ENCODE peak calls at places on chromosomes 7 and 10, in nine cellular contexts. One of them, this sample, is unnamed.

GRCh38 chr10:26946103-26946907 is 85.5 kb upstream of the ABI1 start:
- DNase-seq in CD8-positive, alpha-beta T cell: no peak
- DNase-seq in aorta: no peak
- DNase-seq in K562: no peak
- DNase-seq in CD4-positive, alpha-beta T cell: no peak
- DNase-seq in transverse colon: no peak
- DNase-seq in bronchial epithelial cell: peak; percentile 79
- DNase-seq in colonic mucosa: no peak
- DNase-seq in body of pancreas: no peak
- DNase-seq in this sample: no peak

GRCh38 chr7:76091506-76091905 is 43.6 kb downstream of the MDH2 start:
- DNase-seq in CD8-positive, alpha-beta T cell: no peak
- DNase-seq in aorta: no peak
- DNase-seq in K562: no peak
- DNase-seq in CD4-positive, alpha-beta T cell: no peak
- DNase-seq in transverse colon: no peak
- DNase-seq in bronchial epithelial cell: peak; percentile 46
- DNase-seq in colonic mucosa: no peak
- DNase-seq in body of pancreas: no peak
- DNase-seq in this sample: no peak

GRCh38 chr7:28749673-28750072 is 208.5 kb downstream of the TRIL start:
- DNase-seq in CD8-positive, alpha-beta T cell: no peak
- DNase-seq in aorta: no peak
- DNase-seq in K562: no peak
- DNase-seq in CD4-positive, alpha-beta T cell: no peak
- DNase-seq in transverse colon: no peak
- DNase-seq in bronchial epithelial cell: no peak
- DNase-seq in colonic mucosa: no peak
- DNase-seq in body of pancreas: no peak
- DNase-seq in this sample: no peak

GRCh38 chr10:66277481-66277880 is 648.4 kb upstream of the LRRTM3 start:
- DNase-seq in CD8-positive, alpha-beta T cell: no peak
- DNase-seq in aorta: no peak
- DNase-seq in K562: no peak
- DNase-seq in CD4-positive, alpha-beta T cell: no peak
- DNase-seq in transverse colon: no peak
- DNase-seq in bronchial epithelial cell: no peak
- DNase-seq in colonic mucosa: no peak
- DNase-seq in body of pancreas: no peak
- DNase-seq in this sample: no peak

GRCh38 chr7:132475669-132476116 is 100.6 kb downstream of the PLXNA4 start:
- DNase-seq in CD8-positive, alpha-beta T cell: no peak
- DNase-seq in aorta: no peak
- DNase-seq in K562: no peak
- DNase-seq in CD4-positive, alpha-beta T cell: no peak
- DNase-seq in transverse colon: no peak
- DNase-seq in bronchial epithelial cell: no peak
- DNase-seq in colonic mucosa: no peak
- DNase-seq in body of pancreas: no peak
- DNase-seq in this sample: no peak

GRCh38 chr7:43385856-43386255 is 197.1 kb upstream of the STK17A start:
- DNase-seq in CD8-positive, alpha-beta T cell: no peak
- DNase-seq in aorta: no peak
- DNase-seq in K562: no peak
- DNase-seq in CD4-positive, alpha-beta T cell: no peak
- DNase-seq in transverse colon: no peak
- DNase-seq in bronchial epithelial cell: peak; percentile 96
- DNase-seq in colonic mucosa: no peak
- DNase-seq in body of pancreas: no peak
- DNase-seq in this sample: no peak

GRCh38 chr7:26583094-26583493 is 281.3 kb downstream of the SKAP2 start:
- DNase-seq in CD8-positive, alpha-beta T cell: no peak
- DNase-seq in aorta: no peak
- DNase-seq in K562: no peak
- DNase-seq in CD4-positive, alpha-beta T cell: no peak
- DNase-seq in transverse colon: no peak
- DNase-seq in bronchial epithelial cell: no peak
- DNase-seq in colonic mucosa: no peak
- DNase-seq in body of pancreas: no peak
- DNase-seq in this sample: no peak

GRCh38 chr7:33300742-33301141 is 171.4 kb downstream of the BBS9 start:
- DNase-seq in CD8-positive, alpha-beta T cell: no peak
- DNase-seq in aorta: no peak
- DNase-seq in K562: no peak
- DNase-seq in CD4-positive, alpha-beta T cell: no peak
- DNase-seq in transverse colon: no peak
- DNase-seq in bronchial epithelial cell: no peak
- DNase-seq in colonic mucosa: no peak
- DNase-seq in body of pancreas: no peak
- DNase-seq in this sample: no peak

GRCh38 chr7:114085313-114085591 is 166.4 kb upstream of the PPP1R3A start:
- DNase-seq in CD8-positive, alpha-beta T cell: no peak
- DNase-seq in aorta: peak; percentile 80
- DNase-seq in K562: no peak
- DNase-seq in CD4-positive, alpha-beta T cell: no peak
- DNase-seq in transverse colon: no peak
- DNase-seq in bronchial epithelial cell: no peak
- DNase-seq in colonic mucosa: no peak
- DNase-seq in body of pancreas: no peak
- DNase-seq in this sample: no peak

GRCh38 chr7:154789404-154789803 is 213.5 kb downstream of the PAXIP1 start:
- DNase-seq in CD8-positive, alpha-beta T cell: no peak
- DNase-seq in aorta: no peak
- DNase-seq in K562: no peak
- DNase-seq in CD4-positive, alpha-beta T cell: no peak
- DNase-seq in transverse colon: no peak
- DNase-seq in bronchial epithelial cell: no peak
- DNase-seq in colonic mucosa: no peak
- DNase-seq in body of pancreas: no peak
- DNase-seq in this sample: no peak

GRCh38 chr10:124090630-124091209 is 2.7 kb downstream of the CHST15 start:
- DNase-seq in CD8-positive, alpha-beta T cell: no peak
- DNase-seq in aorta: peak; percentile 57
- DNase-seq in K562: no peak
- DNase-seq in CD4-positive, alpha-beta T cell: no peak
- DNase-seq in transverse colon: no peak
- DNase-seq in bronchial epithelial cell: no peak
- DNase-seq in colonic mucosa: no peak
- DNase-seq in body of pancreas: peak; percentile 57
- DNase-seq in this sample: no peak

GRCh38 chr10:124093076-124093773 is at the start of gene CHST15:
- DNase-seq in CD8-positive, alpha-beta T cell: no peak
- DNase-seq in aorta: peak; percentile 87
- DNase-seq in K562: no peak
- DNase-seq in CD4-positive, alpha-beta T cell: no peak
- DNase-seq in transverse colon: peak; percentile 46
- DNase-seq in bronchial epithelial cell: peak; percentile 79
- DNase-seq in colonic mucosa: no peak
- DNase-seq in body of pancreas: peak; percentile 64
- DNase-seq in this sample: no peak

GRCh38 chr10:124094419-124094785 is 1.0 kb upstream of the CHST15 start:
- DNase-seq in CD8-positive, alpha-beta T cell: no peak
- DNase-seq in aorta: no peak
- DNase-seq in K562: no peak
- DNase-seq in CD4-positive, alpha-beta T cell: no peak
- DNase-seq in transverse colon: peak; percentile 33
- DNase-seq in bronchial epithelial cell: no peak
- DNase-seq in colonic mucosa: no peak
- DNase-seq in body of pancreas: no peak
- DNase-seq in this sample: no peak

GRCh38 chr10:124091646-124092269 is 1.6 kb downstream of the CHST15 start:
- DNase-seq in CD8-positive, alpha-beta T cell: no peak
- DNase-seq in aorta: peak; percentile 88
- DNase-seq in K562: no peak
- DNase-seq in CD4-positive, alpha-beta T cell: no peak
- DNase-seq in transverse colon: peak; percentile 36
- DNase-seq in bronchial epithelial cell: no peak
- DNase-seq in colonic mucosa: no peak
- DNase-seq in body of pancreas: peak; percentile 22
- DNase-seq in this sample: no peak

DNA sequence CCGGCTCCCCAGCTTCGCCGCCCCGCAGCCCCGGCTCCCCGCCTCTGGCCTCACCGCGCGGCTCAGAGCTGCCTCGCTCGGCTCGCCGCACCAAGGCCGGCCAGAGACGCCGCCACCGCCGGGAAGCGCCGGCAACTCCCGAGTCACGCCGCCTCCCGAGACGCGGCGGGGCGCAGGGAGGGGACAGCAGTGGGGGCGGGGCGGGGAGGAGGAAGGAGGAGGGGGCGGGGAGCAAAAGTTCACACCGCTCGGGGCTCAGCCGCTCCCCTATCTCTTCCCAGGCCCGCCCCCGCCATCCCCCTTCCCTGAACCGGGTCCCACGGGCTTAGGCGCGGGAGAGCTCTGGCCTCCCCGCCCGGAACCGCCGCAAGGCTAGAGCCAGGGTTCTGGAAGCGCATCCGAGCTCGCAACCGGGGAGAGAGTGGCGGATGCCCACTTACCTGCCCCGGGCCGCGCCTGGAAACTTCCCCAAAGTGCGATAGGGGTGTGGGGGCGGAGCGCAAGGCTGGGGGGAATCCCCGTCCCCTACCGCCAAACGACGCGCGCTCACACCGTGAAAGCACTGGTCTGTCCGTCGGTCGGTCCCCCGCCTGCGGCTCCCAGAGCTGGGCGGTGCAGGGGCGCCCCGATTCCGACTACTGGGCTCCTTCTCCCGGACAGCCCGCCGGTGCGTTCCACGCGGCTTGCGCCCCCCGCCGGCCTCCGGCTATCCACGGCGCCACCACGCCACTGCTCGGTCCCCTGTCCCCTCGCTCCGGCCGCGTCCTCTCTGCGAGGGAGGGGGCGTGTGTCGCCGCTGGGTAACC is 925 bp downstream of the CHST15 start:
- DNase-seq in CD8-positive, alpha-beta T cell: no peak
- DNase-seq in aorta: peak; percentile 89
- DNase-seq in K562: peak; percentile 16
- DNase-seq in CD4-positive, alpha-beta T cell: no peak
- DNase-seq in transverse colon: peak; percentile 77
- DNase-seq in bronchial epithelial cell: peak; percentile 37
- DNase-seq in colonic mucosa: peak; percentile 57
- DNase-seq in body of pancreas: peak; percentile 51
- DNase-seq in this sample: no peak
- H3K27me3 ChIP-seq in CD8-positive, alpha-beta T cell: peaks cover 4% of the 10 kb centered on the region
- H3K27me3 ChIP-seq in aorta: no peaks in the 10 kb centered on the region
- H3K27me3 ChIP-seq in K562: peaks cover 5% of the 10 kb centered on the region
- H3K27me3 ChIP-seq in CD4-positive, alpha-beta T cell: peaks cover 35% of the 10 kb centered on the region
- H3K27me3 ChIP-seq in transverse colon: peaks cover 67% of the 10 kb centered on the region
- H3K27me3 ChIP-seq in bronchial epithelial cell: no peaks in the 10 kb centered on the region
- H3K27me3 ChIP-seq in colonic mucosa: peaks cover 44% of the 10 kb centered on the region
- H3K27me3 ChIP-seq in body of pancreas: peaks cover 5% of the 10 kb centered on the region
- H3K27me3 ChIP-seq in this sample: no peaks in the 10 kb centered on the region

DNA sequence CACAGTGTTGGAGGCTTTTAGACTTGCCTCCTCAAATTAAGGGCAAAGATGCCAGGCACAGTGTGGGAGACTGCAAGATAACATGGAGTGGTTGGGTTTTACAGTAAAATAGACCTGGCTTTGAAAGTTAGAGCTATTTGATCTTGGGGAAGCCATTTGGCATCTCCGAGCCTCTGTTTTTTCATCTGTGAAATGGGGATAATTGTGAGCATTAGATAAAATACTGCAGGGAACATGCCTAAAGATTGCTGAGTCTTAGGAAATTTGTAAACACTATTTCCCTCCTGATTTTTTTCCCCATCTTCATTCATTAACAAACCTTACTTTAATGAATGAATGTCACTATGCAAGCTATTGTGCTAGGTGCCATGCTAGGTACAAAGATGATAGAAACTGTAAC is 241.3 kb upstream of the SLC26A5 start:
- DNase-seq in CD8-positive, alpha-beta T cell: no peak
- DNase-seq in aorta: no peak
- DNase-seq in K562: no peak
- DNase-seq in CD4-positive, alpha-beta T cell: no peak
- DNase-seq in transverse colon: no peak
- DNase-seq in bronchial epithelial cell: no peak
- DNase-seq in colonic mucosa: no peak
- DNase-seq in body of pancreas: no peak
- DNase-seq in this sample: no peak
- H3K27me3 ChIP-seq in CD8-positive, alpha-beta T cell: no peaks in the 10 kb centered on the region
- H3K27me3 ChIP-seq in aorta: peaks cover 3% of the 10 kb centered on the region
- H3K27me3 ChIP-seq in K562: no peaks in the 10 kb centered on the region
- H3K27me3 ChIP-seq in CD4-positive, alpha-beta T cell: no peaks in the 10 kb centered on the region
- H3K27me3 ChIP-seq in transverse colon: no peaks in the 10 kb centered on the region
- H3K27me3 ChIP-seq in bronchial epithelial cell: no peaks in the 10 kb centered on the region
- H3K27me3 ChIP-seq in colonic mucosa: no peaks in the 10 kb centered on the region
- H3K27me3 ChIP-seq in body of pancreas: no peaks in the 10 kb centered on the region
- H3K27me3 ChIP-seq in this sample: no peaks in the 10 kb centered on the region

DNA sequence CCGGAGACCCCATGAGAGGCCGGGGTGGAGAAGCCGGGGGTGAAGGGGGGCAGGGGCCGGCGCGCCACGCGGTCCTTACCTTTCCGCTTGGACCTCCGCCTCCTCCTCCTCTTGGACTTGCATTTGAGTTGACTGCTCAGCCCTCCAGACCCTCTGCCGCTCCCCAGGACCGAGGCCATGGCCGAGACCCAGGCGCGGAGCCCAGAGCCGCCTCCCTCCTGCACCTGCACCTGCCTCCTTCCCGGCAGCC is 428 bp downstream of the ADARB2 start:
- DNase-seq in CD8-positive, alpha-beta T cell: no peak
- DNase-seq in aorta: no peak
- DNase-seq in K562: no peak
- DNase-seq in CD4-positive, alpha-beta T cell: no peak
- DNase-seq in transverse colon: no peak
- DNase-seq in bronchial epithelial cell: no peak
- DNase-seq in colonic mucosa: no peak
- DNase-seq in body of pancreas: no peak
- DNase-seq in this sample: no peak
- H3K27me3 ChIP-seq in CD8-positive, alpha-beta T cell: peaks cover 6% of the 10 kb centered on the region
- H3K27me3 ChIP-seq in aorta: no peaks in the 10 kb centered on the region
- H3K27me3 ChIP-seq in K562: peaks cover 40% of the 10 kb centered on the region
- H3K27me3 ChIP-seq in CD4-positive, alpha-beta T cell: peaks cover 79% of the 10 kb centered on the region
- H3K27me3 ChIP-seq in transverse colon: peaks cover 77% of the 10 kb centered on the region
- H3K27me3 ChIP-seq in bronchial epithelial cell: peaks cover 23% of the 10 kb centered on the region
- H3K27me3 ChIP-seq in colonic mucosa: peaks cover 30% of the 10 kb centered on the region
- H3K27me3 ChIP-seq in body of pancreas: peaks cover 30% of the 10 kb centered on the region
- H3K27me3 ChIP-seq in this sample: peaks cover 94% of the 10 kb centered on the region

GRCh38 chr10:91170418-91170817 is 50.0 kb upstream of the PCGF5 start:
- DNase-seq in CD8-positive, alpha-beta T cell: no peak
- DNase-seq in aorta: no peak
- DNase-seq in K562: no peak
- DNase-seq in CD4-positive, alpha-beta T cell: no peak
- DNase-seq in transverse colon: no peak
- DNase-seq in bronchial epithelial cell: no peak
- DNase-seq in colonic mucosa: no peak
- DNase-seq in body of pancreas: no peak
- DNase-seq in this sample: no peak

GRCh38 chr10:91163709-91164474 is 56.6 kb upstream of the PCGF5 start:
- DNase-seq in CD8-positive, alpha-beta T cell: peak; percentile 72
- DNase-seq in aorta: peak; percentile 92
- DNase-seq in K562: peak; percentile 48
- DNase-seq in CD4-positive, alpha-beta T cell: peak; percentile 61
- DNase-seq in transverse colon: peak; percentile 79
- DNase-seq in bronchial epithelial cell: peak; percentile 72
- DNase-seq in colonic mucosa: peak; percentile 66
- DNase-seq in body of pancreas: peak; percentile 83
- DNase-seq in this sample: peak; percentile 76

GRCh38 chr10:91164520-91165065 is 55.9 kb upstream of the PCGF5 start:
- DNase-seq in CD8-positive, alpha-beta T cell: no peak
- DNase-seq in aorta: no peak
- DNase-seq in K562: no peak
- DNase-seq in CD4-positive, alpha-beta T cell: no peak
- DNase-seq in transverse colon: no peak
- DNase-seq in bronchial epithelial cell: peak; percentile 41
- DNase-seq in colonic mucosa: no peak
- DNase-seq in body of pancreas: no peak
- DNase-seq in this sample: no peak

GRCh38 chr10:91171485-91171884 is 49.0 kb upstream of the PCGF5 start:
- DNase-seq in CD8-positive, alpha-beta T cell: no peak
- DNase-seq in aorta: no peak
- DNase-seq in K562: no peak
- DNase-seq in CD4-positive, alpha-beta T cell: no peak
- DNase-seq in transverse colon: no peak
- DNase-seq in bronchial epithelial cell: no peak
- DNase-seq in colonic mucosa: no peak
- DNase-seq in body of pancreas: no peak
- DNase-seq in this sample: no peak

GRCh38 chr10:91167406-91167805 is 53.1 kb upstream of the PCGF5 start:
- DNase-seq in CD8-positive, alpha-beta T cell: no peak
- DNase-seq in aorta: no peak
- DNase-seq in K562: no peak
- DNase-seq in CD4-positive, alpha-beta T cell: no peak
- DNase-seq in transverse colon: no peak
- DNase-seq in bronchial epithelial cell: no peak
- DNase-seq in colonic mucosa: no peak
- DNase-seq in body of pancreas: no peak
- DNase-seq in this sample: no peak
- H3K27me3 ChIP-seq in CD8-positive, alpha-beta T cell: no peaks in the 10 kb centered on the region
- H3K27me3 ChIP-seq in aorta: no peaks in the 10 kb centered on the region
- H3K27me3 ChIP-seq in K562: no peaks in the 10 kb centered on the region
- H3K27me3 ChIP-seq in CD4-positive, alpha-beta T cell: no peaks in the 10 kb centered on the region
- H3K27me3 ChIP-seq in transverse colon: no peaks in the 10 kb centered on the region
- H3K27me3 ChIP-seq in bronchial epithelial cell: no peaks in the 10 kb centered on the region
- H3K27me3 ChIP-seq in colonic mucosa: no peaks in the 10 kb centered on the region
- H3K27me3 ChIP-seq in body of pancreas: no peaks in the 10 kb centered on the region
- H3K27me3 ChIP-seq in this sample: peaks cover 2% of the 10 kb centered on the region